ENCODE peak calls at places on chromosomes 1 and 21, in ten cellular contexts. Q, D, X, C, N, W, U, J, G and V are unnamed samples.

GRCh38 chr1:183061194-183061593 is 38.0 kb downstream of the LAMC1 start:
- DNase-seq in Q (no peak), D (no peak), X (no peak), C (no peak), N (peak), W (no peak), U (no peak), J (no peak), G (no peak), V (no peak)

GRCh38 chr1:31575373-31576140 is 758 bp upstream of the TINAGL1 start:
- DNase-seq in Q (no peak), D (no peak), X (no peak), C (no peak), N (no peak), W (no peak), U (no peak), J (no peak), G (no peak), V (peak)

GRCh38 chr1:151986501-151987190 is 7.0 kb downstream of the S100A10 start:
- DNase-seq in Q (no peak), D (no peak), X (no peak), C (no peak), N (no peak), W (no peak), U (no peak), J (no peak), G (no peak), V (no peak)

GRCh38 chr21:45318556-45319341 is 31.1 kb upstream of the POFUT2 start:
- DNase-seq in Q (no peak), D (no peak), X (no peak), C (no peak), N (no peak), W (no peak), U (no peak), J (no peak), G (no peak), V (no peak)

GRCh38 chr21:39799178-39799577 is 54.2 kb downstream of the IGSF5 start:
- DNase-seq in Q (no peak), D (no peak), X (no peak), C (no peak), N (no peak), W (no peak), U (no peak), J (no peak), G (no peak), V (no peak)

GRCh38 chr1:75503221-75503974 is 107.5 kb downstream of the SLC44A5 start:
- DNase-seq in Q (no peak), D (no peak), X (no peak), C (no peak), N (no peak), W (no peak), U (no peak), J (no peak), G (no peak), V (no peak)

GRCh38 chr1:201646623-201647022 is 107.7 kb downstream of the NAV1 start:
- DNase-seq in Q (no peak), D (no peak), X (no peak), C (no peak), N (no peak), W (no peak), U (no peak), J (no peak), G (no peak), V (no peak)

GRCh38 chr1:234893725-234894630 is 234.7 kb downstream of the TOMM20 start:
- DNase-seq in Q (peak), D (peak), X (peak), C (no peak), N (peak), W (no peak), U (peak), J (no peak), G (no peak), V (no peak)

GRCh38 chr21:16419188-16419874 is 689.5 kb downstream of the USP25 start:
- DNase-seq in Q (peak), D (no peak), X (no peak), C (peak), N (peak), W (no peak), U (peak), J (no peak), G (no peak), V (peak)